ENCODE peak calls at places on chromosome 9, in five cellular contexts. J is HFF-Myc; B is effector memory CD4-positive, alpha-beta T cell; P is C1 segment of cervical spinal cord; Z is foreskin fibroblast. K is an unnamed sample.

GRCh38 chr9:131735238-131736181 is 4.4 kb downstream of the RAPGEF1 start:
- DNase-seq in P (no peak), J (no peak), Z (no peak), B (no peak), K (no peak)

GRCh38 chr9:35605336-35606137 is 475 bp downstream of the TESK1 start:
- DNase-seq in J (no peak), B (no peak), Z (peak), P (no peak), K (peak)

GRCh38 chr9:136007906-136008692 is 46.9 kb upstream of the UBAC1 start:
- DNase-seq in Z (peak), P (no peak), J (no peak), B (no peak), K (peak)

GRCh38 chr9:38683336-38683735 is 36.6 kb downstream of the FAM240B start:
- DNase-seq in Z (no peak), B (no peak), J (no peak), P (no peak), K (no peak)

GRCh38 chr9:108526518-108526917 is 329.3 kb downstream of the ACTL7B start:
- DNase-seq in P (no peak), B (no peak), J (no peak), Z (no peak), K (no peak)

GRCh38 chr9:88757406-88758010 is 222.5 kb downstream of the NXNL2 start:
- DNase-seq in P (no peak), J (no peak), B (no peak), Z (no peak), K (no peak)

GRCh38 chr9:89902450-89902849 is 297.6 kb downstream of the GADD45G start:
- DNase-seq in P (no peak), Z (no peak), B (no peak), J (no peak), K (peak)

GRCh38 chr9:16125637-16126036 is 572.8 kb downstream of the CCDC171 start:
- DNase-seq in J (no peak), B (no peak), P (no peak), Z (no peak), K (peak)

GRCh38 chr9:116661037-116661954 is 25.8 kb upstream of the TRIM32 start:
- DNase-seq in B (no peak), Z (peak), P (peak), J (peak), K (peak)

GRCh38 chr9:116154976-116155699 is 1.5 kb downstream of the PAPPA start:
- DNase-seq in B (no peak), J (peak), P (no peak), Z (no peak), K (peak)

GRCh38 chr9:125475385-125475784 is 213.8 kb downstream of the GAPVD1 start:
- DNase-seq in J (no peak), B (no peak), P (no peak), Z (no peak), K (no peak)

GRCh38 chr9:13915591-13916301 is 398.2 kb downstream of the NFIB start:
- DNase-seq in Z (no peak), B (no peak), J (no peak), P (no peak), K (no peak)

GRCh38 chr9:137630126-137630525 is 11.3 kb downstream of the EHMT1 start:
- DNase-seq in B (no peak), J (no peak), P (no peak), Z (no peak), K (no peak)

GRCh38 chr9:119216891-119217290 is 152.3 kb downstream of the BRINP1 start:
- DNase-seq in J (no peak), P (peak), B (no peak), Z (no peak), K (peak)

GRCh38 chr9:95822583-95823431 is 52.7 kb upstream of the ERCC6L2 start:
- DNase-seq in Z (peak), B (no peak), P (no peak), J (peak), K (peak)

GRCh38 chr9:111356567-111357244 is 26.7 kb upstream of the OR2K2 start:
- DNase-seq in Z (peak), P (no peak), J (peak), B (no peak), K (peak)

GRCh38 chr9:114521846-114522245 is 16.6 kb upstream of the WHRN start:
- DNase-seq in B (no peak), J (no peak), Z (no peak), P (no peak), K (no peak)

GRCh38 chr9:36594228-36594627 is 21.5 kb downstream of the MELK start:
- DNase-seq in P (no peak), Z (no peak), J (no peak), B (no peak), K (no peak)

GRCh38 chr9:37026936-37027581 is 7.0 kb downstream of the PAX5 start:
- DNase-seq in Z (no peak), J (no peak), P (no peak), B (no peak), K (no peak)

GRCh38 chr9:29514862-29515261 is 1941.6 kb upstream of the C9orf72 start:
- DNase-seq in B (no peak), J (no peak), Z (no peak), P (no peak), K (no peak)

GRCh38 chr9:137321726-137322361 is 19.8 kb upstream of the NRARP start:
- DNase-seq in J (no peak), P (no peak), B (no peak), Z (no peak), K (no peak)

GRCh38 chr9:16626577-16627130 is 243.8 kb downstream of the BNC2 start:
- DNase-seq in P (no peak), J (peak), Z (peak), B (no peak), K (peak)

GRCh38 chr9:22840641-22841040 is 394.0 kb downstream of the DMRTA1 start:
- DNase-seq in Z (no peak), B (no peak), P (no peak), J (no peak), K (no peak)

GRCh38 chr9:14565352-14565956 is 127.8 kb downstream of the ZDHHC21 start:
- DNase-seq in B (no peak), P (no peak), Z (no peak), J (no peak), K (no peak)

GRCh38 chr9:112299514-112299913 is 33.9 kb downstream of the PTBP3 start:
- DNase-seq in J (peak), P (no peak), B (no peak), Z (peak), K (peak)

GRCh38 chr9:80707120-80707519 is 982.2 kb downstream of the TLE1 start:
- DNase-seq in J (no peak), Z (peak), B (no peak), P (no peak), K (no peak)

GRCh38 chr9:30997291-30997690 is 1387.2 kb upstream of the ACO1 start:
- DNase-seq in J (no peak), Z (no peak), P (no peak), B (no peak), K (no peak)

GRCh38 chr9:131270171-131271015 is 5.9 kb downstream of the FAM78A start:
- DNase-seq in P (peak), Z (no peak), J (no peak), B (peak), K (no peak)

GRCh38 chr9:8025532-8025931 is 226.0 kb upstream of the DMAC1 start:
- DNase-seq in Z (no peak), P (no peak), J (no peak), B (no peak), K (no peak)

GRCh38 chr9:14352549-14352948 is 38.6 kb upstream of the NFIB start:
- DNase-seq in J (no peak), P (no peak), B (no peak), Z (no peak), K (no peak)

GRCh38 chr9:124684140-124684539 is 87.0 kb downstream of the NR6A1 start:
- DNase-seq in P (no peak), J (no peak), B (no peak), Z (no peak), K (no peak)

GRCh38 chr9:130616451-130616850 is 37.1 kb downstream of the FUBP3 start:
- DNase-seq in B (no peak), Z (no peak), J (no peak), P (no peak), K (no peak)

GRCh38 chr9:131473198-131473885 is 29.4 kb upstream of the POMT1 start:
- DNase-seq in Z (no peak), P (no peak), J (no peak), B (no peak), K (no peak)

GRCh38 chr9:136312436-136312835 is 8.5 kb upstream of the CCDC187 start:
- DNase-seq in Z (peak), P (no peak), J (no peak), B (no peak), K (peak)

GRCh38 chr9:126151031-126151670 is 175.5 kb upstream of the MVB12B start:
- DNase-seq in B (no peak), P (no peak), Z (no peak), J (no peak), K (no peak)